ENCODE peak calls at places on chromosome 13, in six cellular contexts. U, T, L, J, M and E are unnamed samples.

GRCh38 chr13:23161176-23161825 is 19.5 kb upstream of the SGCG start:
- DNase-seq in L (no peak), J (no peak), M (no peak), T (peak), U (no peak), E (no peak)

GRCh38 chr13:47480121-47480520 is 521.0 kb downstream of the SUCLA2 start:
- DNase-seq in J (no peak), M (no peak), U (no peak), L (no peak), T (no peak), E (no peak)

GRCh38 chr13:20157387-20157786 is 3.5 kb downstream of the GJA3 start:
- DNase-seq in J (no peak), L (no peak), U (no peak), M (no peak), T (no peak), E (peak)

GRCh38 chr13:20969182-20969581 is 66.6 kb upstream of the XPO4 start:
- DNase-seq in T (no peak), U (no peak), M (no peak), L (no peak), J (no peak), E (no peak)

GRCh38 chr13:37289212-37289935 is 183.9 kb upstream of the CSNK1A1L start:
- DNase-seq in M (no peak), U (no peak), L (no peak), T (no peak), J (no peak), E (no peak)

GRCh38 chr13:112069063-112069726 is 2.2 kb downstream of the SOX1 start:
- DNase-seq in L (no peak), U (no peak), J (no peak), M (no peak), T (no peak), E (no peak)

GRCh38 chr13:27270594-27271520 is at the start of gene RASL11A:
- DNase-seq in J (peak), L (peak), U (peak), T (peak), M (peak), E (peak)

GRCh38 chr13:39266426-39266825 is 228.2 kb downstream of the NHLRC3 start:
- DNase-seq in M (no peak), T (no peak), J (no peak), U (no peak), L (no peak), E (no peak)

GRCh38 chr13:53921473-53921872 is 892.9 kb downstream of the OLFM4 start:
- DNase-seq in T (no peak), U (no peak), L (no peak), M (no peak), J (no peak), E (no peak)

GRCh38 chr13:102555914-102556553 is 40.8 kb upstream of the TPP2 start:
- DNase-seq in L (no peak), T (peak), M (peak), J (peak), U (no peak), E (no peak)

GRCh38 chr13:28568286-28568685 is 73.4 kb upstream of the FLT1 start:
- DNase-seq in T (no peak), L (peak), M (no peak), J (peak), U (no peak), E (no peak)

GRCh38 chr13:99278199-99278598 is 20.0 kb upstream of the GPR18 start:
- DNase-seq in L (no peak), T (no peak), J (no peak), M (no peak), U (no peak), E (no peak)

GRCh38 chr13:30796833-30797601 is 61.7 kb downstream of the ALOX5AP start:
- DNase-seq in L (no peak), J (no peak), M (no peak), T (no peak), U (no peak), E (no peak)

GRCh38 chr13:78334059-78334458 is 269.3 kb downstream of the POU4F1 start:
- DNase-seq in L (no peak), U (no peak), M (no peak), T (no peak), J (no peak), E (peak)

GRCh38 chr13:65913173-65913572 is 1317.0 kb downstream of the PCDH9 start:
- DNase-seq in J (no peak), U (no peak), L (no peak), T (peak), M (no peak), E (no peak)

GRCh38 chr13:75136151-75136550 is 345.8 kb downstream of the TBC1D4 start:
- DNase-seq in T (no peak), U (no peak), M (no peak), L (no peak), J (no peak), E (no peak)

GRCh38 chr13:110615322-110616102 is at the start of gene NAXD:
- DNase-seq in L (peak), U (peak), J (peak), T (peak), M (peak), E (peak)

GRCh38 chr13:76745246-76746200 is 140.7 kb downstream of the KCTD12 start:
- DNase-seq in M (no peak), L (no peak), U (no peak), T (no peak), J (peak), E (no peak)

GRCh38 chr13:20191902-20192469 is 752 bp downstream of the GJB2 start:
- DNase-seq in T (no peak), M (no peak), L (no peak), J (peak), U (no peak), E (peak)